ENCODE peak calls at places on chromosomes 3 and 15, in eight cellular contexts. One of them, this sample, is unnamed.
A peak's percentile ranks its signal among the peaks of the same experiment; 100 is the strongest.

GRCh38 chr3:127423856-127424765 is 136.3 kb upstream of the PRR20G start:
- DNase-seq in PC-3: no peak
- DNase-seq in astrocyte: no peak
- DNase-seq in K562: no peak
- DNase-seq in HCT116: no peak
- DNase-seq in GM23248: no peak
- DNase-seq in hepatocyte: no peak
- DNase-seq in GM23338: no peak
- DNase-seq in this sample: no peak

GRCh38 chr3:146540236-146540635 is 4.2 kb downstream of the PLSCR1 start:
- DNase-seq in hepatocyte: no peak
- DNase-seq in K562: no peak
- DNase-seq in PC-3: no peak
- DNase-seq in GM23248: no peak
- DNase-seq in GM23338: no peak
- DNase-seq in HCT116: no peak
- DNase-seq in astrocyte: no peak
- DNase-seq in this sample: no peak

GRCh38 chr3:187623285-187623814 is 46.8 kb downstream of the SST start:
- DNase-seq in astrocyte: no peak
- DNase-seq in PC-3: no peak
- DNase-seq in hepatocyte: no peak
- DNase-seq in GM23338: no peak
- DNase-seq in HCT116: no peak
- DNase-seq in GM23248: peak; percentile 51
- DNase-seq in K562: no peak
- DNase-seq in this sample: no peak

GRCh38 chr3:178421069-178421468 is 115.2 kb upstream of the KCNMB2 start:
- DNase-seq in PC-3: no peak
- DNase-seq in K562: no peak
- DNase-seq in GM23338: no peak
- DNase-seq in GM23248: no peak
- DNase-seq in astrocyte: no peak
- DNase-seq in hepatocyte: no peak
- DNase-seq in HCT116: no peak
- DNase-seq in this sample: no peak

GRCh38 chr15:58360421-58361090 is 71.2 kb upstream of the LIPC start:
- DNase-seq in PC-3: no peak
- DNase-seq in K562: no peak
- DNase-seq in astrocyte: no peak
- DNase-seq in HCT116: no peak
- DNase-seq in GM23338: no peak
- DNase-seq in hepatocyte: no peak
- DNase-seq in GM23248: no peak
- DNase-seq in this sample: no peak

GRCh38 chr15:94293411-94294402 is 62.3 kb downstream of the MCTP2 start:
- DNase-seq in PC-3: no peak
- DNase-seq in HCT116: no peak
- DNase-seq in GM23248: no peak
- DNase-seq in K562: no peak
- DNase-seq in hepatocyte: no peak
- DNase-seq in astrocyte: peak; percentile 37
- DNase-seq in GM23338: no peak
- DNase-seq in this sample: peak; percentile 21

GRCh38 chr3:46970391-46971091 is 6.0 kb downstream of the CCDC12 start:
- DNase-seq in astrocyte: no peak
- DNase-seq in GM23338: no peak
- DNase-seq in GM23248: peak; percentile 55
- DNase-seq in HCT116: no peak
- DNase-seq in hepatocyte: peak; percentile 46
- DNase-seq in K562: no peak
- DNase-seq in PC-3: no peak
- DNase-seq in this sample: no peak

GRCh38 chr3:65268411-65268810 is 580.6 kb upstream of the ADAMTS9 start:
- DNase-seq in PC-3: no peak
- DNase-seq in GM23248: no peak
- DNase-seq in hepatocyte: no peak
- DNase-seq in HCT116: no peak
- DNase-seq in GM23338: no peak
- DNase-seq in K562: no peak
- DNase-seq in astrocyte: peak; percentile 7
- DNase-seq in this sample: peak; percentile 27

GRCh38 chr3:141305436-141305835 is 62.9 kb upstream of the ZBTB38 start:
- DNase-seq in GM23338: peak; percentile 21
- DNase-seq in hepatocyte: no peak
- DNase-seq in HCT116: no peak
- DNase-seq in PC-3: peak; percentile 37
- DNase-seq in K562: no peak
- DNase-seq in GM23248: peak; percentile 75
- DNase-seq in astrocyte: no peak
- DNase-seq in this sample: peak; percentile 37

GRCh38 chr3:31140470-31140869 is 246.0 kb upstream of the GADL1 start:
- DNase-seq in hepatocyte: no peak
- DNase-seq in HCT116: no peak
- DNase-seq in PC-3: peak; percentile 61
- DNase-seq in GM23248: no peak
- DNase-seq in K562: no peak
- DNase-seq in GM23338: no peak
- DNase-seq in astrocyte: no peak
- DNase-seq in this sample: no peak

GRCh38 chr15:52730163-52730562 is 51.0 kb upstream of the ATOSA start:
- DNase-seq in HCT116: no peak
- DNase-seq in astrocyte: peak; percentile 21
- DNase-seq in GM23338: no peak
- DNase-seq in hepatocyte: no peak
- DNase-seq in GM23248: peak; percentile 64
- DNase-seq in K562: no peak
- DNase-seq in PC-3: peak; percentile 34
- DNase-seq in this sample: no peak

GRCh38 chr15:70092462-70092850 is 5.3 kb downstream of the TLE3 start:
- DNase-seq in GM23338: no peak
- DNase-seq in PC-3: no peak
- DNase-seq in hepatocyte: no peak
- DNase-seq in GM23248: no peak
- DNase-seq in astrocyte: no peak
- DNase-seq in K562: no peak
- DNase-seq in HCT116: no peak
- DNase-seq in this sample: peak; percentile 88
- H3K79me2 ChIP-seq in GM23338: peaks cover 72% of the 10 kb centered on the region
- H3K79me2 ChIP-seq in PC-3: peaks cover 92% of the 10 kb centered on the region
- H3K79me2 ChIP-seq in hepatocyte: peaks cover 90% of the 10 kb centered on the region
- H3K79me2 ChIP-seq in GM23248: peaks cover 92% of the 10 kb centered on the region
- H3K79me2 ChIP-seq in astrocyte: peaks cover 95% of the 10 kb centered on the region
- H3K79me2 ChIP-seq in K562: peaks cover 95% of the 10 kb centered on the region
- H3K79me2 ChIP-seq in HCT116: peaks cover 89% of the 10 kb centered on the region
- H3K79me2 ChIP-seq in this sample: peaks cover 30% of the 10 kb centered on the region

DNA sequence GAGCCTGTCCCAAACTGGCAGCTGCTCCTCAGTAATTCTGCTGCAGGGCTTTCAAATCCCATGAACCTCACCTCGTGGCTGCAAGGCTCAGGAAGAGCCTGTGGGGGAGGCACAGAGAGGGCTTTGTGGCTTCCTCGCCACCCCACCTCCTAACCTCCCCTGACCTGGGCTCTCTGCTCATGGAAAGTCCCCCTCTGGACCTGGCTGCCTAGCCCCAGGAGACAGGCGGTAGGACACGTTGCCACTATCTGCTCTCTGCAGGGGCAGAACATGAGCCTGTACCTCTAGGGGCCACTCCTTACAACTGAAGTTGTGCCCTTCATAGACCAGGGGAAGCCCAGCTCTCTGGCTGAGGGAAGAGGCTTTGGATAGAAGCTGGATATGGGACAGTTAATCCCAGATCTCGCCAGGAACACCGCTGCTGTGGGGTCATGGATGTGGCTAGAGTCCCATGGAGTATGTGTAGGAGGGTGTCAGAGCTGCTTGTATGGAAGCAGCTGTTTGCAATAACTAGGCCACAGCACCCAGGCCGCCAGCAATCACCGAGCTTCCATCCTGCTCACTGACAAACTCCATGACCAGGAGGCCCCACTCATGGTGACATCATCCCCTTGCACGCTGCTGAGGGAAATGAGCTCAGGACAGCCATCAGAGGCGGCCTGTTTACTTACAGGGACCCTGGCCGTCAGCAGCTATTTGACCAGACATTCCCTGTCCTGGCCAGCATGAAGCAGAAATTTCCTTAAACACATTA is 34.0 kb upstream of the CILP start:
- DNase-seq in PC-3: no peak
- DNase-seq in astrocyte: peak; percentile 18
- DNase-seq in K562: no peak
- DNase-seq in HCT116: no peak
- DNase-seq in GM23248: peak; percentile 88
- DNase-seq in hepatocyte: peak; percentile 73
- DNase-seq in GM23338: no peak
- DNase-seq in this sample: peak; percentile 68
- H2AFZ ChIP-seq in PC-3: no peak overlapping the region
- H2AFZ ChIP-seq in astrocyte: peak overlapping the region; percentile 19
- H2AFZ ChIP-seq in K562: peak overlapping the region; percentile 16
- H2AFZ ChIP-seq in HCT116: no peak overlapping the region
- H2AFZ ChIP-seq in GM23248: peak overlapping the region; percentile 61
- H2AFZ ChIP-seq in hepatocyte: no peak overlapping the region
- H2AFZ ChIP-seq in GM23338: no peak overlapping the region
- H2AFZ ChIP-seq in this sample: peak overlapping the region; percentile 73

GRCh38 chr15:29990035-29990434 is 92.7 kb upstream of the GOLGA8J start:
- DNase-seq in astrocyte: no peak
- DNase-seq in HCT116: no peak
- DNase-seq in K562: no peak
- DNase-seq in hepatocyte: no peak
- DNase-seq in GM23338: no peak
- DNase-seq in GM23248: no peak
- DNase-seq in PC-3: no peak
- DNase-seq in this sample: no peak

GRCh38 chr15:29988689-29989088 is 94.1 kb upstream of the GOLGA8J start:
- DNase-seq in PC-3: no peak
- DNase-seq in K562: no peak
- DNase-seq in GM23338: no peak
- DNase-seq in astrocyte: peak; percentile 19
- DNase-seq in HCT116: no peak
- DNase-seq in hepatocyte: no peak
- DNase-seq in GM23248: peak; percentile 23
- DNase-seq in this sample: peak; percentile 20

DNA sequence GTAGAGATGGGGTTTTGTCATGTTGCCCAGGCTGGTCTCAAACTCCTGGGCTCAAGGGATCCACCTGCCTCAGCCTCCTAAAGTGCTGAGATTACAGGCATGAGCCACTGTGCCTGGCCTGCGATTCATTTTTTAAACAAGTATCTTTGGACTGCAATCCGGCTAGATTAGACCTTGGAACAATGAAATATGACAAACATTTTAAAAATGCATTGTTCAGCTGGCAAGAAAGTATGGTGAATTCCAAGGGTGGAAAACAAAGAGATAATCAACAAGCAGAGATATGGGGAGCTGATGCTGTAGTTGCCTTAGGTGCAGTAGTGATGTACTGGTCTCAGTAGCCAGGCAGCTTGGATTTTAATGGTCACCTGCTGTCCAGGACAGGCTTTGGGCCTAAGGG is 95.8 kb upstream of the GOLGA8J start:
- DNase-seq in hepatocyte: no peak
- DNase-seq in GM23248: no peak
- DNase-seq in astrocyte: peak; percentile 6
- DNase-seq in GM23338: no peak
- DNase-seq in HCT116: no peak
- DNase-seq in K562: no peak
- DNase-seq in PC-3: no peak
- DNase-seq in this sample: peak; percentile 20
- TF ChIP-seq EZH2 in hepatocyte: no peak
- TF ChIP-seq EZH2 in GM23248: no peak
- TF ChIP-seq EZH2 in astrocyte: no peak
- TF ChIP-seq EZH2 in GM23338: no peak
- TF ChIP-seq EZH2 in HCT116: no peak
- TF ChIP-seq EZH2 in K562: no peak
- TF ChIP-seq EZH2 in PC-3: no peak
- TF ChIP-seq EZH2 in this sample: no peak

GRCh38 chr3:167728631-167729335 is 5.9 kb downstream of the PDCD10 start:
- DNase-seq in K562: no peak
- DNase-seq in astrocyte: no peak
- DNase-seq in GM23338: no peak
- DNase-seq in hepatocyte: no peak
- DNase-seq in HCT116: no peak
- DNase-seq in PC-3: no peak
- DNase-seq in GM23248: no peak
- DNase-seq in this sample: no peak
- H3K79me2 ChIP-seq in K562: peaks cover 100% of the 10 kb centered on the region
- H3K79me2 ChIP-seq in astrocyte: peaks cover 98% of the 10 kb centered on the region
- H3K79me2 ChIP-seq in GM23338: peaks cover 100% of the 10 kb centered on the region
- H3K79me2 ChIP-seq in hepatocyte: peaks cover 100% of the 10 kb centered on the region
- H3K79me2 ChIP-seq in HCT116: peaks cover 99% of the 10 kb centered on the region
- H3K79me2 ChIP-seq in PC-3: peaks cover 99% of the 10 kb centered on the region
- H3K79me2 ChIP-seq in GM23248: peaks cover 100% of the 10 kb centered on the region
- H3K79me2 ChIP-seq in this sample: peaks cover 88% of the 10 kb centered on the region

GRCh38 chr3:20527368-20527767 is 341.4 kb upstream of the SGO1 start:
- DNase-seq in GM23338: no peak
- DNase-seq in HCT116: no peak
- DNase-seq in PC-3: no peak
- DNase-seq in GM23248: no peak
- DNase-seq in K562: no peak
- DNase-seq in hepatocyte: no peak
- DNase-seq in astrocyte: no peak
- DNase-seq in this sample: no peak
- H2AFZ ChIP-seq in GM23338: no peak overlapping the region
- H2AFZ ChIP-seq in HCT116: no peak overlapping the region
- H2AFZ ChIP-seq in PC-3: no peak overlapping the region
- H2AFZ ChIP-seq in GM23248: no peak overlapping the region
- H2AFZ ChIP-seq in K562: no peak overlapping the region
- H2AFZ ChIP-seq in hepatocyte: no peak overlapping the region
- H2AFZ ChIP-seq in astrocyte: no peak overlapping the region
- H2AFZ ChIP-seq in this sample: no peak overlapping the region

DNA sequence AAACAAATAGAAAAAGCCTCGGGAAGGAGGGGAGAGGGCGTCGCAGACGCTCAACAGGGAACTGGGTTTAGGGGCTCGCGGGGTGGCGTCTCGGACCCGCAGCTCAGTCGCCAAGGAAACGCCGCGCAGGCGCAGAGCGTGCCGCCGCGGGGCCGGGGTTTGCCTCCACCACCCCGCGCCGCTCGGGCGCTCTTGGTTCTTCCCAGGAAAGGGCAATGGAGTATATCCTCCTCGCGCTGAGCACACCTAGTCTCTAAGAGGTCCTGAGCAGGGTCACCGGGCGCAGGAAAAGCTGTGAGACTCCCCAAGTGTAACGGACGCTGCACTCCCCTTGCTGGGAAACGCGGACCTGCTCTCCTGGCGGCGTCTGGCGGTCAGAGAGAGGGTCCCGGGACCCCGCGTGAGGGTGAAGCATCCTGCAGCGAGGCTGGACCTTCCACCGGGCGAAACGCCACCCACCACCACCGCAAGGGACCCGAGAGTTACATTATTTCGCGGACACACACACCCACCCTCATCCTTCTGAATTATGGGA is 713 bp downstream of the PLCH1 start:
- DNase-seq in astrocyte: no peak
- DNase-seq in GM23338: peak; percentile 86
- DNase-seq in GM23248: peak; percentile 59
- DNase-seq in K562: peak; percentile 77
- DNase-seq in HCT116: peak; percentile 27
- DNase-seq in hepatocyte: peak; percentile 81
- DNase-seq in PC-3: peak; percentile 76
- DNase-seq in this sample: no peak
- TF ChIP-seq EZH2 in astrocyte: no peak
- TF ChIP-seq EZH2 in GM23338: no peak
- TF ChIP-seq EZH2 in GM23248: no peak
- TF ChIP-seq EZH2 in K562: no peak
- TF ChIP-seq EZH2 in HCT116: no peak
- TF ChIP-seq EZH2 in hepatocyte: no peak
- TF ChIP-seq EZH2 in PC-3: no peak
- TF ChIP-seq EZH2 in this sample: no peak